ENCODE peak calls at places on chromosomes 3 and 15, in six cellular contexts. Z, I, R, N, W and O are unnamed samples.

GRCh38 chr3:178483704-178484103 is 52.5 kb upstream of the KCNMB2 start:
- DNase-seq in Z (no peak), W (no peak), N (no peak), R (no peak), I (no peak), O (no peak)

GRCh38 chr3:17505856-17506255 is 236.6 kb downstream of the TBC1D5 start:
- DNase-seq in I (no peak), R (no peak), Z (no peak), W (no peak), N (peak), O (no peak)

GRCh38 chr15:24848050-24848449 is 106.7 kb upstream of the SNRPN start:
- DNase-seq in N (no peak), I (no peak), Z (peak), W (peak), R (peak), O (no peak)

GRCh38 chr3:183178833-183179549 is 16.5 kb upstream of the LAMP3 start:
- DNase-seq in R (no peak), I (no peak), W (peak), N (peak), Z (peak), O (no peak)

GRCh38 chr3:12155833-12156232 is 2.9 kb downstream of the TIMP4 start:
- DNase-seq in N (peak), Z (no peak), I (no peak), W (no peak), R (no peak), O (no peak)

GRCh38 chr15:83980637-83981036 is 254.9 kb upstream of the GOLGA6L4 start:
- DNase-seq in R (no peak), N (no peak), I (no peak), W (no peak), Z (no peak), O (no peak)

GRCh38 chr3:97872209-97873042 is 50.6 kb downstream of the CRYBG3 start:
- DNase-seq in Z (no peak), N (peak), W (no peak), I (no peak), R (no peak), O (no peak)

GRCh38 chr15:73926191-73927002 is at the start of gene LOXL1:
- DNase-seq in Z (peak), I (peak), N (peak), R (peak), W (peak), O (no peak)

GRCh38 chr15:40852529-40852928 is 8.7 kb downstream of the SPINT1 start:
- DNase-seq in R (no peak), N (no peak), Z (no peak), W (no peak), I (no peak), O (no peak)

GRCh38 chr3:99645277-99646106 is 7.1 kb downstream of the COL8A1 start:
- DNase-seq in R (no peak), Z (peak), I (no peak), N (peak), W (peak), O (no peak)